ENCODE peak calls at places on chromosomes 12 and 14, in five cellular contexts. Z, B, P, G and Y are unnamed samples.

GRCh38 chr12:28770329-28770728 is 378.7 kb upstream of the FAR2 start:
- ATAC-seq in Z (no peak), B (peak), P (no peak), G (no peak), Y (no peak)

GRCh38 chr12:113208041-113208934 is 13.0 kb upstream of the TPCN1 start:
- ATAC-seq in Z (peak), B (peak), P (peak), G (peak), Y (peak)

GRCh38 chr12:117718559-117718958 is 250.2 kb downstream of the KSR2 start:
- ATAC-seq in Z (no peak), B (no peak), P (no peak), G (no peak), Y (no peak)

GRCh38 chr12:108306014-108306501 is 33.1 kb downstream of the CMKLR1 start:
- ATAC-seq in Z (peak), B (peak), P (peak), G (peak), Y (no peak)

GRCh38 chr14:54497224-54497623 is 8.4 kb upstream of the GMFB start:
- ATAC-seq in Z (no peak), B (no peak), P (no peak), G (no peak), Y (no peak)

GRCh38 chr12:50401383-50402155 is 884 bp downstream of the LARP4 start:
- ATAC-seq in Z (no peak), B (peak), P (no peak), G (peak), Y (no peak)

GRCh38 chr14:69696633-69697557 is 70.0 kb upstream of the SRSF5 start:
- ATAC-seq in Z (peak), B (peak), P (peak), G (peak), Y (no peak)

GRCh38 chr12:106840217-106840616 is 65.7 kb downstream of the RIC8B start:
- ATAC-seq in Z (no peak), B (peak), P (no peak), G (no peak), Y (no peak)

GRCh38 chr12:537772-538171 is 78.0 kb downstream of the B4GALNT3 start:
- ATAC-seq in Z (no peak), B (peak), P (no peak), G (no peak), Y (no peak)

GRCh38 chr12:53844989-53845836 is 93.4 kb upstream of the HOXC13 start:
- ATAC-seq in Z (no peak), B (no peak), P (no peak), G (no peak), Y (no peak)

GRCh38 chr12:120588948-120589930 is 8.0 kb upstream of the POP5 start:
- ATAC-seq in Z (no peak), B (no peak), P (no peak), G (no peak), Y (no peak)

GRCh38 chr14:80628547-80628946 is 313.0 kb downstream of the CEP128 start:
- ATAC-seq in Z (no peak), B (no peak), P (no peak), G (no peak), Y (no peak)

GRCh38 chr12:42124764-42125371 is 19.8 kb downstream of the GXYLT1 start:
- ATAC-seq in Z (no peak), B (no peak), P (no peak), G (no peak), Y (no peak)

GRCh38 chr14:100049220-100049619 is 16.0 kb upstream of the EVL start:
- ATAC-seq in Z (peak), B (no peak), P (peak), G (no peak), Y (no peak)

GRCh38 chr14:61347771-61348443 is 26.5 kb downstream of the PRKCH start:
- ATAC-seq in Z (peak), B (no peak), P (peak), G (peak), Y (no peak)

GRCh38 chr14:50060871-50061663 is 55.3 kb downstream of the VCPKMT start:
- ATAC-seq in Z (no peak), B (peak), P (peak), G (peak), Y (peak)

GRCh38 chr14:93271111-93271510 is 61.7 kb downstream of the BTBD7 start:
- ATAC-seq in Z (no peak), B (no peak), P (no peak), G (no peak), Y (no peak)

GRCh38 chr12:50314629-50315312 is 31.5 kb upstream of the LIMA1 start:
- ATAC-seq in Z (no peak), B (peak), P (no peak), G (no peak), Y (no peak)

GRCh38 chr14:68967459-68967940 is 11.6 kb downstream of the ACTN1 start:
- ATAC-seq in Z (no peak), B (no peak), P (no peak), G (no peak), Y (no peak)

GRCh38 chr14:64930085-64930843 is 12.3 kb downstream of the GPX2 start:
- ATAC-seq in Z (no peak), B (peak), P (no peak), G (no peak), Y (no peak)

GRCh38 chr12:27226319-27226984 is 17.6 kb upstream of the STK38L start:
- ATAC-seq in Z (no peak), B (peak), P (no peak), G (no peak), Y (no peak)

GRCh38 chr12:124538194-124539082 is 29.0 kb downstream of the NCOR2 start:
- ATAC-seq in Z (no peak), B (peak), P (no peak), G (no peak), Y (peak)

GRCh38 chr12:104896146-104896545 is 61.9 kb downstream of the SLC41A2 start:
- ATAC-seq in Z (no peak), B (no peak), P (no peak), G (no peak), Y (no peak)

GRCh38 chr12:104669057-104669770 is 212.5 kb downstream of the CHST11 start:
- ATAC-seq in Z (no peak), B (peak), P (no peak), G (no peak), Y (no peak)

GRCh38 chr12:121786441-121786825 is 7.1 kb downstream of the RHOF start:
- ATAC-seq in Z (no peak), B (peak), P (no peak), G (no peak), Y (no peak)

GRCh38 chr12:15146585-15146984 is 74.6 kb downstream of the RERG start:
- ATAC-seq in Z (no peak), B (no peak), P (no peak), G (no peak), Y (no peak)

GRCh38 chr14:20757963-20758362 is 10.2 kb upstream of the EDDM3B start:
- ATAC-seq in Z (no peak), B (no peak), P (no peak), G (no peak), Y (no peak)

GRCh38 chr14:84527706-84528105 is 1002.2 kb upstream of the FLRT2 start:
- ATAC-seq in Z (no peak), B (no peak), P (no peak), G (no peak), Y (no peak)

GRCh38 chr14:75259510-75259855 is 19.1 kb upstream of the FOS start:
- ATAC-seq in Z (no peak), B (peak), P (no peak), G (no peak), Y (no peak)